ENCODE peak calls at places on chromosomes 7 and 10, in ten cellular contexts. J, X, D, W, C, A, B, M, U and R are unnamed samples. For H3K36me3, the result is how much of the 10 kb centered on the place peaks cover.

GRCh38 chr7:99824091-99824490 is 3.7 kb upstream of the CYP3A43 start:
- DNase-seq in M (no peak), D (no peak), A (no peak), U (no peak), W (no peak), J (no peak), X (no peak), C (no peak), B (no peak), R (no peak)

GRCh38 chr10:126977216-126977615 is 72.0 kb downstream of the DOCK1 start:
- DNase-seq in D (no peak), W (no peak), A (no peak), C (no peak), J (no peak), X (no peak), M (no peak), U (no peak), B (no peak), R (no peak)

GRCh38 chr7:149595541-149595940 is 97.9 kb upstream of the ZNF746 start:
- DNase-seq in X (no peak), A (no peak), M (no peak), U (no peak), C (no peak), J (no peak), W (no peak), B (no peak), D (no peak), R (no peak)

GRCh38 chr7:142629588-142630260 is 119.5 kb upstream of the PRSS1 start:
- DNase-seq in M (no peak), A (no peak), X (peak), D (no peak), C (no peak), W (peak), U (no peak), J (no peak), B (no peak), R (peak)

GRCh38 chr7:156456503-156457115 is 184.0 kb upstream of the RNF32 start:
- DNase-seq in J (no peak), B (no peak), U (peak), D (no peak), M (no peak), C (no peak), X (no peak), W (no peak), A (no peak), R (no peak)

GRCh38 chr10:103958996-103959395 is 7.9 kb upstream of the SLK start:
- DNase-seq in B (no peak), W (no peak), M (no peak), C (no peak), X (peak), A (no peak), D (no peak), U (no peak), J (no peak), R (no peak)

GRCh38 chr7:129457101-129457500 is 22.9 kb downstream of the STRIP2 start:
- DNase-seq in A (no peak), X (no peak), B (no peak), D (no peak), U (no peak), W (no peak), M (no peak), C (no peak), J (no peak), R (no peak)

GRCh38 chr7:104982308-104982755 is 31.7 kb upstream of the KMT2E start:
- DNase-seq in J (no peak), X (peak), W (no peak), M (no peak), A (no peak), C (no peak), B (no peak), U (no peak), D (no peak), R (no peak)

GRCh38 chr10:31101123-31101522 is 69.5 kb upstream of the ZNF438 start:
- DNase-seq in J (peak), C (no peak), U (no peak), W (peak), B (no peak), M (no peak), D (no peak), X (peak), A (peak), R (no peak)

GRCh38 chr7:73703985-73704639 is 15.4 kb downstream of the STX1A start:
- DNase-seq in D (no peak), J (peak), M (peak), B (peak), X (no peak), W (peak), U (peak), C (peak), A (no peak), R (no peak)

GRCh38 chr7:29243777-29244655 is 49.4 kb downstream of the CHN2 start:
- DNase-seq in B (no peak), U (no peak), W (no peak), X (no peak), M (no peak), D (no peak), J (no peak), A (no peak), C (no peak), R (no peak)

GRCh38 chr7:108138911-108139310 is 8.8 kb upstream of the LAMB4 start:
- DNase-seq in X (peak), A (no peak), D (no peak), W (no peak), B (no peak), C (no peak), U (no peak), J (no peak), M (no peak), R (no peak)

GRCh38 chr7:1410992-1411391 is 48.3 kb downstream of the MICALL2 start:
- DNase-seq in X (no peak), A (no peak), C (no peak), W (no peak), D (no peak), B (no peak), U (no peak), J (no peak), M (no peak), R (no peak)

GRCh38 chr7:130872756-130873448 is 138.9 kb upstream of the KLF14 start:
- DNase-seq in J (no peak), C (no peak), X (no peak), A (no peak), W (no peak), M (no peak), U (no peak), D (no peak), B (no peak), R (no peak)

GRCh38 chr10:102412293-102412692 is 6.3 kb downstream of the PSD start:
- DNase-seq in A (no peak), U (no peak), D (no peak), C (no peak), M (no peak), J (no peak), W (no peak), B (no peak), X (no peak), R (no peak)

GRCh38 chr10:79444243-79445119 is 943 bp downstream of the ZCCHC24 start:
- DNase-seq in W (peak), M (peak), U (peak), A (no peak), B (peak), C (peak), X (peak), J (peak), D (peak), R (no peak)

GRCh38 chr7:7274782-7275181 is 92.4 kb downstream of the C1GALT1 start:
- DNase-seq in U (no peak), W (peak), C (no peak), A (no peak), M (no peak), B (no peak), J (no peak), X (peak), D (no peak), R (no peak)

GRCh38 chr10:44353721-44354120 is 31.2 kb downstream of the CXCL12 start:
- DNase-seq in B (no peak), C (no peak), X (no peak), J (no peak), M (no peak), U (no peak), W (no peak), D (no peak), A (no peak), R (no peak)

GRCh38 chr10:123139165-123139520 is 3.4 kb downstream of the HMX3 start:
- DNase-seq in A (no peak), W (no peak), J (no peak), C (no peak), D (no peak), B (no peak), M (no peak), U (no peak), X (no peak), R (no peak)

GRCh38 chr10:119703903-119704508 is 21.8 kb upstream of the INPP5F start:
- DNase-seq in D (no peak), J (no peak), U (no peak), M (no peak), C (no peak), X (no peak), B (no peak), A (no peak), W (no peak), R (no peak)

GRCh38 chr10:35356725-35357092 is 20.4 kb downstream of the CCNY start:
- DNase-seq in B (no peak), D (no peak), C (no peak), J (no peak), A (no peak), M (no peak), W (no peak), U (no peak), X (no peak), R (no peak)

GRCh38 chr10:28947209-28947608 is 269.9 kb downstream of the BAMBI start:
- DNase-seq in B (peak), J (no peak), D (no peak), U (no peak), C (no peak), M (no peak), A (no peak), W (peak), X (peak), R (no peak)

GRCh38 chr10:31358688-31359330 is 39.8 kb downstream of the ZEB1 start:
- DNase-seq in D (no peak), B (no peak), M (no peak), U (no peak), W (no peak), X (peak), C (no peak), J (no peak), A (no peak), R (no peak)

GRCh38 chr10:31210190-31210589 is 108.8 kb upstream of the ZEB1 start:
- DNase-seq in A (no peak), U (no peak), J (no peak), W (no peak), X (no peak), B (no peak), D (no peak), M (no peak), C (no peak), R (no peak)

GRCh38 chr10:125840955-125841354 is 17.6 kb downstream of the BCCIP start:
- DNase-seq in J (no peak), W (no peak), U (no peak), D (no peak), M (no peak), B (no peak), A (no peak), X (peak), C (no peak), R (no peak)

GRCh38 chr7:1674161-1675035 is 4.3 kb downstream of the ELFN1 start:
- DNase-seq in B (no peak), A (no peak), D (peak), X (no peak), C (no peak), J (no peak), M (no peak), W (no peak), U (no peak), R (no peak)

GRCh38 chr7:150851497-150852370 is 583 bp upstream of the AOC1 start:
- DNase-seq in J (no peak), A (no peak), W (no peak), X (no peak), U (no peak), B (no peak), D (no peak), C (peak), M (no peak), R (no peak)

GRCh38 chr7:73504017-73504416 is 18.1 kb downstream of the BAZ1B start:
- DNase-seq in X (peak), M (peak), A (no peak), C (no peak), D (no peak), U (no peak), W (no peak), B (no peak), J (no peak), R (no peak)

GRCh38 chr7:157017149-157017548 is 6.7 kb upstream of the MNX1 start:
- DNase-seq in J (no peak), C (no peak), X (no peak), M (no peak), D (no peak), U (peak), B (no peak), A (no peak), W (no peak), R (no peak)

GRCh38 chr7:151014950-151015349 is 9.3 kb downstream of the ATG9B start:
- DNase-seq in B (no peak), X (no peak), D (no peak), J (no peak), A (no peak), M (no peak), U (no peak), W (no peak), C (no peak), R (no peak)

GRCh38 chr7:1844336-1844955 is 174.4 kb downstream of the ELFN1 start:
- DNase-seq in C (no peak), W (no peak), B (peak), X (no peak), U (peak), M (peak), D (no peak), J (no peak), A (no peak), R (no peak)

GRCh38 chr7:48087349-48087748 is 1.7 kb upstream of the UPP1 start:
- DNase-seq in X (peak), A (no peak), U (no peak), M (no peak), J (no peak), C (no peak), W (peak), D (no peak), B (no peak), R (no peak)

GRCh38 chr7:152674860-152675760 is 831 bp downstream of the XRCC2 start:
- DNase-seq in A (no peak), J (no peak), W (no peak), D (no peak), B (no peak), U (no peak), M (peak), C (no peak), X (peak), R (no peak)

GRCh38 chr10:77801474-77802238 is 124.9 kb downstream of the DLG5 start:
- DNase-seq in W (peak), B (no peak), C (peak), J (no peak), X (peak), A (no peak), M (no peak), U (peak), D (no peak), R (peak)

GRCh38 chr10:117938104-117938503 is 108.6 kb downstream of the RAB11FIP2 start:
- DNase-seq in M (no peak), C (no peak), A (no peak), W (no peak), D (no peak), X (no peak), U (no peak), J (no peak), B (no peak), R (no peak)

GRCh38 chr7:49023345-49024330 is 99.3 kb downstream of the CDC14C start:
- DNase-seq in J (no peak), D (no peak), X (peak), U (no peak), M (no peak), C (no peak), A (no peak), W (no peak), B (no peak), R (no peak)

GRCh38 chr10:71084818-71085126 is 127.6 kb upstream of the UNC5B start:
- DNase-seq in X (no peak), J (no peak), B (no peak), C (no peak), D (no peak), W (no peak), U (no peak), M (no peak), A (no peak), R (no peak)

GRCh38 chr10:121088524-121088923 is 237.4 kb downstream of the WDR11 start:
- DNase-seq in D (no peak), M (peak), C (peak), W (no peak), B (no peak), U (no peak), X (no peak), J (no peak), A (no peak), R (no peak)

GRCh38 chr10:33279276-33279675 is 55.2 kb downstream of the NRP1 start:
- DNase-seq in U (no peak), M (peak), C (no peak), J (no peak), D (no peak), X (peak), B (no peak), A (no peak), W (no peak), R (no peak)

GRCh38 chr7:47195641-47196040 is 386.3 kb downstream of the TNS3 start:
- DNase-seq in W (no peak), U (no peak), C (no peak), A (no peak), B (no peak), M (no peak), X (no peak), J (no peak), D (no peak), R (no peak)

DNA sequence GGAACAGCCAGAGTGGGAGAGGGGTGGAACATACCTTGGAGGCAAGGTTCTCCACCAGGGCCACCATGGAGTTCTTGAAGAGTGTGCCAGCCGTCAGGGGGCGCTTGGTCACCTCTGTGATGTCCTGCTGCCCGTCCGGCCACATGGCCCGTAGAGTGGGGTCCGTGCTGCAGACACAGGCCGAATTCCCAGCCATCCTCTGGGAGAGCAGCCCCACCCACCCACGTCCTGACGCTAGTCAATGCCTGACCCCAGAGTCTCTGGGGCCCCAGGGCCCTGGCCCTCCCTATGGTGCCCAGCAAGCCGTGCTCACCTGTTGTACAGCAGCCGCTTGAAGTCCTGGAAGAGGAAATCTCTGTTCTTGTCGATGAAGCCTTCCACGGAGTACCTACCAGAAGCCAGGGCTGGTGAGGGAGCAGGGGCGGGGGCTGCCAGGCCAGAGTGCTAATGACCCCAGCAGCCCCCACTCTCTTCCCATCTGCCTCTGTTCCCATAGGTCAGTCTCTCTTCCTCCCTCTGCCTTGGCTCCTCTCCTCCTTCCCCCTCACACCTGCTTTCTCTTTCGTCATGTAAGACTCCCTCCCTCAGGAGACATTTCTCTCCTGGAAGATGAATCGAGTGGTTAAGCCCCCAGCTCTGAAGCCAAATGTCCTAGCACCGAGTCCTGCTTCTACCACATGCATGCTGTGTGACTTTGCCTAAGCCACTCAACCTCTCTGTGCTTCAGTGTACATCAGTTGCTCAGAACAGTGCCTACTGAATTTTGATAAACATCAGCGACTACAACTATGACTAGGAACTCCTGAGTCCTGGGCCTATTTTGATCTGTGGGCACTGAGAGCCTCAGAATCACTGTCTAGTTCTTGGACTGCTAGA is 11.0 kb downstream of the MYO1G start:
- DNase-seq in C (peak), X (no peak), W (no peak), B (no peak), U (peak), A (no peak), D (peak), M (peak), J (no peak), R (no peak)
- TF ChIP-seq CTCF in C (no peak), X (peak), W (peak), B (no peak), U (no peak), A (peak), D (no peak), M (peak), J (peak), R (peak)

DNA sequence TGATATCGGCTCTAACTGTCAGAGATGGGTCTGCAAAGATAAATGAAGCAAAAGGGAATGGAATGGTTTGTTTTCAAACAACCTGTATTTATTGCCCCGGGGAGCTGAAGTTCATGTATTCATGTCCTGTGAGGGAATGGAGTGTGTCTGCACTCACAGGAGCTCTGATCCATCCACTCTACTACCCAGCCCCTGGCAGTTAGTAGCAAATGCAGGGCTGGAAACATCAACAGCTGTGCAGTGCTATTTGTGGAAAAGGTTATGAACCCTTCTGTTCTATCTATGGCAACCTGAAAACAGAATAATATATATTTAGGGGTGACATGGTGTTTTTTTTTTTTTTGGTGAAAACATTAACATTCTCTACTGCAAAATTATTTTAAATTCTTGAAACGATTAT is 9.8 kb downstream of the AGR2 start:
- DNase-seq in A (no peak), X (no peak), M (no peak), D (no peak), J (no peak), U (no peak), C (no peak), W (no peak), B (no peak), R (no peak)
- H3K36me3 ChIP-seq in A (under half), X (under half), M (under half), D (under half), J (under half), U (under half), C (under half), W (under half), B (under half), R (under half)

GRCh38 chr10:68597407-68597806 is 37.3 kb downstream of the TET1 start:
- DNase-seq in J (no peak), C (no peak), A (no peak), D (no peak), M (no peak), B (no peak), W (no peak), U (no peak), X (no peak), R (no peak)

GRCh38 chr10:68600041-68600778 is 40.1 kb downstream of the TET1 start:
- DNase-seq in B (peak), C (peak), U (peak), M (peak), X (peak), A (peak), D (peak), J (peak), W (peak), R (peak)

GRCh38 chr10:68601490-68602265 is 41.5 kb downstream of the TET1 start:
- DNase-seq in D (no peak), J (no peak), C (no peak), M (no peak), W (no peak), B (no peak), A (no peak), U (no peak), X (no peak), R (no peak)

GRCh38 chr10:68598978-68599753 is 39.0 kb downstream of the TET1 start:
- DNase-seq in M (peak), W (no peak), U (peak), C (peak), A (no peak), J (peak), X (peak), B (peak), D (peak), R (peak)

DNA sequence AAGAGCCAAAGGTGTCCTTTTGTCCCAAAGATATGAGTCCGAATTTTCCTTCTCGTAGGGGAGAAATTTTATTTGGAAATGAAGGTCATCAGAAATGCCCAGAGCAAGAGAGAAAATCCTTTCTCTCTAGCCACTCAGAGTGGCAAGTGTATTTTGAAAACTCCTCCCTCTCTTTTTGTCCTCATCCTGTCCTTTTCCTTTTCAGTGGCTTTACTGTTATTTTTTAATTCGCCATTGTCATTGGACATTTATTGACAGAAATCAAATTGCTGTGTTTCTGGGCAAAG is 39.6 kb downstream of the TET1 start:
- DNase-seq in J (no peak), A (no peak), X (no peak), M (no peak), C (no peak), U (no peak), B (no peak), W (no peak), D (no peak), R (no peak)
- H3K4me3 ChIP-seq in J (peak), A (peak), X (peak), M (peak), C (peak), U (peak), B (peak), W (peak), D (peak), R (peak)

DNA sequence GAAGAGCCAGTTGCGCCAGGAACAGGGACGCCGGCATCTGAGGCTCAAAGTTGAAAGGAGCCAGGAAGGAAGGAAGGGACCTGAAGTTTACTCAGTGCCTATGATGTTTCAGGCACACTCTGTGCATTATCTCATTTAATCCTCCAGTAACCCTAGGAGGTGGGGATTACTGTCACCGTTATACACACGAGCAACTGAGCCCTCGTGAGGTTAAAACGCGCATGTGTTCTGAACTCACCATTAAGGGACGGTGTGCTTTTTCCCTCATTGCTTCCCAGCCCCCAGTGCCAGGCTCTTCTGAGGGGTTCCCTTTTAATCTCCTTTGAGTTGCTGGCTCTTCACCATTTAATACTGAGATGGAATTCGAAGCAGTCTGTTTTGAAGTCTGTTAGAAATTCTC is 102.1 kb downstream of the TAX1BP1 start:
- DNase-seq in C (no peak), W (no peak), A (no peak), D (no peak), U (no peak), B (no peak), M (no peak), J (no peak), X (no peak), R (no peak)
- TF ChIP-seq CTCF in C (no peak), W (no peak), A (no peak), D (no peak), U (no peak), B (no peak), M (no peak), J (no peak), X (no peak), R (no peak)